ENCODE peak calls at places on chromosome 19, in eight cellular contexts. P is EH, O is astrocyte of the cerebellum, R is PC-3, E is midbrain, X is left ventricle myocardium superior, G is NCI-H774, B is T-helper 1 cell. H is an unnamed sample.

GRCh38 chr19:56092685-56093631 is 28.1 kb downstream of the ZNF787 start:
- DNase-seq in G (no peak), P (no peak), X (no peak), R (no peak), O (no peak), B (no peak), E (no peak), H (no peak)

GRCh38 chr19:55519461-55520311 is 17.2 kb downstream of the SBK2 start:
- DNase-seq in O (no peak), X (no peak), R (peak), B (no peak), E (no peak), G (no peak), P (peak), H (no peak)

GRCh38 chr19:46745521-46746280 is at the start of gene FKRP:
- DNase-seq in G (no peak), O (no peak), R (no peak), B (peak), X (peak), E (peak), P (peak), H (no peak)

GRCh38 chr19:35124098-35125060 is 8.8 kb downstream of the FXYD3 start:
- DNase-seq in R (peak), P (peak), X (peak), O (peak), G (peak), B (peak), E (peak), H (peak)

GRCh38 chr19:14167013-14167593 is 30.7 kb upstream of the ASF1B start:
- DNase-seq in B (no peak), E (no peak), O (no peak), P (no peak), X (no peak), G (no peak), R (no peak), H (no peak)

GRCh38 chr19:55777528-55777927 is 8.6 kb downstream of the RFPL4AL1 start:
- DNase-seq in B (no peak), O (no peak), X (no peak), P (no peak), R (peak), G (no peak), E (no peak), H (no peak)

GRCh38 chr19:14150041-14150769 is 13.8 kb upstream of the ASF1B start:
- DNase-seq in R (no peak), G (no peak), X (no peak), P (no peak), E (no peak), O (no peak), B (no peak), H (no peak)

GRCh38 chr19:41853768-41854167 is 6.3 kb upstream of the RPS19 start:
- DNase-seq in R (no peak), E (no peak), B (no peak), G (no peak), O (no peak), P (no peak), X (no peak), H (no peak)

GRCh38 chr19:48348039-48348438 is 15.7 kb downstream of the TMEM143 start:
- DNase-seq in E (no peak), X (no peak), O (no peak), R (no peak), P (peak), B (no peak), G (no peak), H (no peak)

GRCh38 chr19:55173186-55173716 is 6.8 kb upstream of the DNAAF3 start:
- DNase-seq in B (no peak), R (no peak), E (no peak), G (no peak), P (no peak), O (no peak), X (peak), H (no peak)

GRCh38 chr19:45152504-45153338 is 8.1 kb downstream of the NKPD1 start:
- DNase-seq in X (peak), P (peak), E (no peak), G (no peak), R (no peak), B (peak), O (no peak), H (peak)

GRCh38 chr19:46015961-46016425 is 6.9 kb downstream of the PGLYRP1 start:
- DNase-seq in G (peak), X (no peak), P (no peak), O (no peak), R (no peak), B (peak), E (no peak), H (no peak)

GRCh38 chr19:18771328-18772242 is 19.5 kb downstream of the COMP start:
- DNase-seq in R (peak), B (no peak), E (no peak), P (peak), G (no peak), O (no peak), X (no peak), H (no peak)

GRCh38 chr19:2154587-2155075 is 3.3 kb upstream of the AP3D1 start:
- DNase-seq in O (no peak), P (peak), X (no peak), G (no peak), R (peak), B (no peak), E (no peak), H (no peak)

GRCh38 chr19:6218497-6219146 is 61.2 kb downstream of the MLLT1 start:
- DNase-seq in E (peak), P (peak), X (peak), B (peak), G (peak), R (peak), O (peak), H (peak)

GRCh38 chr19:50485284-50485955 is 8.8 kb upstream of the GARIN5A start:
- DNase-seq in O (no peak), G (no peak), E (no peak), X (no peak), B (no peak), R (no peak), P (no peak), H (no peak)

GRCh38 chr19:41369769-41370168 is 5.8 kb upstream of the B9D2 start:
- DNase-seq in E (no peak), R (no peak), X (no peak), P (no peak), O (no peak), G (no peak), B (no peak), H (no peak)

GRCh38 chr19:18440936-18441803 is 3.2 kb upstream of the ISYNA1 start:
- DNase-seq in P (no peak), O (no peak), X (no peak), E (no peak), G (no peak), B (no peak), R (no peak), H (no peak)

GRCh38 chr19:28312269-28312668 is 900.7 kb downstream of the UQCRFS1 start:
- DNase-seq in G (no peak), B (no peak), E (no peak), O (no peak), P (no peak), R (no peak), X (no peak), H (no peak)

GRCh38 chr19:34313188-34313587 is 51.8 kb upstream of the GPI start:
- DNase-seq in O (no peak), P (peak), R (peak), G (no peak), B (no peak), X (no peak), E (no peak), H (no peak)

GRCh38 chr19:29872224-29872731 is 60.5 kb downstream of the CCNE1 start:
- DNase-seq in G (no peak), R (no peak), B (peak), E (no peak), O (no peak), P (no peak), X (no peak), H (no peak)

GRCh38 chr19:57118848-57119247 is 937 bp upstream of the USP29 start:
- DNase-seq in R (no peak), O (no peak), B (no peak), X (no peak), E (no peak), G (no peak), P (no peak), H (no peak)

GRCh38 chr19:47448360-47448727 is 23.3 kb downstream of the SLC8A2 start:
- DNase-seq in G (no peak), E (no peak), R (no peak), X (no peak), P (no peak), O (no peak), B (no peak), H (no peak)